ENCODE peak calls at places on chromosome 9, in five cellular contexts. One of them, this sample, is unnamed.

GRCh38 chr9:94870793-94871558 is 144.5 kb downstream of the AOPEP start:
- DNase-seq in fibroblast of mammary gland: no peak
- DNase-seq in DMS153: no peak
- DNase-seq in A549: no peak
- DNase-seq in IMR-90: no peak
- DNase-seq in this sample: no peak

GRCh38 chr9:123081824-123082223 is 48.4 kb downstream of the GPR21 start:
- DNase-seq in fibroblast of mammary gland: peak
- DNase-seq in DMS153: no peak
- DNase-seq in IMR-90: peak
- DNase-seq in A549: peak
- DNase-seq in this sample: peak

GRCh38 chr9:650362-650761 is 191.1 kb upstream of the DMRT1 start:
- DNase-seq in DMS153: no peak
- DNase-seq in IMR-90: peak
- DNase-seq in A549: no peak
- DNase-seq in fibroblast of mammary gland: peak
- DNase-seq in this sample: no peak

GRCh38 chr9:123487944-123488343 is 131.9 kb downstream of the CRB2 start:
- DNase-seq in IMR-90: no peak
- DNase-seq in fibroblast of mammary gland: no peak
- DNase-seq in A549: no peak
- DNase-seq in DMS153: no peak
- DNase-seq in this sample: no peak

GRCh38 chr9:93317495-93318094 is 133.7 kb downstream of the WNK2 start:
- DNase-seq in IMR-90: no peak
- DNase-seq in A549: no peak
- DNase-seq in DMS153: no peak
- DNase-seq in fibroblast of mammary gland: no peak
- DNase-seq in this sample: no peak

GRCh38 chr9:124858330-124859046 is 3.3 kb downstream of the RPL35 start:
- DNase-seq in DMS153: no peak
- DNase-seq in fibroblast of mammary gland: no peak
- DNase-seq in A549: no peak
- DNase-seq in IMR-90: no peak
- DNase-seq in this sample: no peak

GRCh38 chr9:32486839-32487562 is 39.0 kb downstream of the RIGI start:
- DNase-seq in IMR-90: peak
- DNase-seq in fibroblast of mammary gland: peak
- DNase-seq in DMS153: no peak
- DNase-seq in A549: no peak
- DNase-seq in this sample: no peak

GRCh38 chr9:15882883-15883282 is 330.0 kb downstream of the CCDC171 start:
- DNase-seq in A549: no peak
- DNase-seq in IMR-90: no peak
- DNase-seq in fibroblast of mammary gland: no peak
- DNase-seq in DMS153: no peak
- DNase-seq in this sample: no peak

GRCh38 chr9:656918-657583 is 184.4 kb upstream of the DMRT1 start:
- DNase-seq in IMR-90: no peak
- DNase-seq in A549: no peak
- DNase-seq in fibroblast of mammary gland: no peak
- DNase-seq in DMS153: no peak
- DNase-seq in this sample: no peak

GRCh38 chr9:1604942-1605560 is 410.1 kb upstream of the SMARCA2 start:
- DNase-seq in A549: no peak
- DNase-seq in IMR-90: no peak
- DNase-seq in fibroblast of mammary gland: peak
- DNase-seq in DMS153: no peak
- DNase-seq in this sample: no peak

GRCh38 chr9:93288891-93289883 is 105.2 kb downstream of the WNK2 start:
- DNase-seq in fibroblast of mammary gland: peak
- DNase-seq in DMS153: no peak
- DNase-seq in IMR-90: peak
- DNase-seq in A549: peak
- DNase-seq in this sample: no peak

GRCh38 chr9:133104718-133105460 is 16.2 kb downstream of the RALGDS start:
- DNase-seq in IMR-90: no peak
- DNase-seq in A549: no peak
- DNase-seq in fibroblast of mammary gland: no peak
- DNase-seq in DMS153: no peak
- DNase-seq in this sample: no peak

GRCh38 chr9:35945341-35946018 is 12.5 kb downstream of the OR2S2 start:
- DNase-seq in IMR-90: peak
- DNase-seq in A549: peak
- DNase-seq in fibroblast of mammary gland: peak
- DNase-seq in DMS153: peak
- DNase-seq in this sample: no peak